ENCODE peak calls at places on chromosomes 2 and 18, in four cellular contexts. V is SK-N-SH, P is psoas muscle, B is PC-9. R is an unnamed sample. For H3K36me3, the result is how much of the 10 kb centered on the place peaks cover.

GRCh38 chr2:141341444-141341843 is 789.4 kb downstream of the LRP1B start:
- DNase-seq in V (no peak), P (no peak), B (no peak), R (peak)

GRCh38 chr2:88765154-88765948 is 73.9 kb downstream of the RPIA start:
- DNase-seq in B (no peak), V (peak), P (no peak), R (no peak)

GRCh38 chr2:35548171-35548570 is 807.4 kb upstream of the CRIM1 start:
- DNase-seq in P (no peak), V (no peak), B (no peak), R (no peak)

GRCh38 chr2:164879901-164880535 is 38.4 kb upstream of the COBLL1 start:
- DNase-seq in B (no peak), V (no peak), P (no peak), R (no peak)

GRCh38 chr18:29041976-29042375 is 865.0 kb upstream of the CDH2 start:
- DNase-seq in B (no peak), P (no peak), V (no peak), R (peak)

GRCh38 chr18:62894681-62895390 is 179.5 kb downstream of the PHLPP1 start:
- DNase-seq in V (no peak), B (no peak), P (no peak), R (no peak)

GRCh38 chr2:60549250-60550150 is 4.0 kb downstream of the BCL11A start:
- DNase-seq in B (no peak), V (peak), P (no peak), R (no peak)

GRCh38 chr2:206846854-206847834 is 81.7 kb downstream of the FASTKD2 start:
- DNase-seq in V (no peak), P (no peak), B (no peak), R (no peak)

GRCh38 chr2:134145519-134145918 is 108.4 kb upstream of the MGAT5 start:
- DNase-seq in P (no peak), V (no peak), B (no peak), R (no peak)

GRCh38 chr2:143841935-143842334 is 678.0 kb downstream of the ZEB2 start:
- DNase-seq in V (peak), B (no peak), P (no peak), R (no peak)

GRCh38 chr2:106091219-106091618 is 102.9 kb downstream of the UXS1 start:
- DNase-seq in P (no peak), V (no peak), B (no peak), R (no peak)

GRCh38 chr2:50711714-50712113 is 320.2 kb downstream of the NRXN1 start:
- DNase-seq in P (no peak), B (no peak), V (no peak), R (no peak)
- H3K36me3 ChIP-seq in P (under half), B (under half), V (under half), R (under half)

DNA sequence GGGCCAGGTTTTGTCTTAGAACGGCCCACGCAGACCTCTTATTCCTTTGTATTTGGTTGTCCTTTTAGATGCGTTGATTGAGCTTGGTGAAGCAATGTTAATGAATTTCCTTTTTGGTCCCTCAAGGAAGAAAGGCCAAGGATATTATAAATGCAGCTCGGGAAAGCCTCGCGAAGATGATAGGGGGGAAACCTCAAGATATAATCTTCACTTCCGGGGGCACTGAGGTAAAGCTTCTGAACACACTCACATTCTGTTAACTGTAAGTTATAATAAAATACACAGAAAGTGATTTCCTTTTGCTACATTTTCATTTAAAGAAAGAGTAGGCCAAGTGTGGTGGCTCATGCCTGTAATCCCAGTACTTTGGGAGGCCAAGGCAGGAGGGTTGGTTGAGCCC is 7.1 kb downstream of the SCLY start:
- DNase-seq in B (no peak), V (no peak), P (no peak), R (no peak)
- H3K36me3 ChIP-seq in B (under half), V (under half), P (under half), R (under half)

GRCh38 chr2:216189410-216189809 is 80.3 kb downstream of the XRCC5 start:
- DNase-seq in P (no peak), B (no peak), V (no peak), R (no peak)
- H3K36me3 ChIP-seq in P (under half), B (under half), V (half or more), R (under half)

DNA sequence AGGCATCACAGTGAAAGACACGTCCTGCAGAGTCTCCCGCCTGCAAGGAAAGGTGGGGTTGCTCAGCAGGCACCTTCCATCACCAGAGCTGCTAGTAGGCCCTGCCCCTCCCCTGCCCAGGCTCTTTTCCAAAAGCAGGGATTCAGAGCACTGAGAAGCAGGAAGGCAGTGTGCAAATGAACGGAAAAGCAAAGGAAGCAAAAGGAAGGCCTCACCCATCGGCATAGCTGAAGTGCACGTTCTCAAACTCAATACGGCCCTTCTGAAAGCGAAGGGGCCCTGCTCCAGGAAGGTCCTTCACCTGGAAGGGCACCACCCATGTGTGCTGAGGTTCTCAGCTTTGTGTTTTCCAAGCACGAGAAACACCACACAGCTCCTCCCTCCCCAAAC is 5.7 kb downstream of the ABCB6 start:
- DNase-seq in P (no peak), V (no peak), B (no peak), R (no peak)
- H3K36me3 ChIP-seq in P (under half), V (under half), B (under half), R (under half)

DNA sequence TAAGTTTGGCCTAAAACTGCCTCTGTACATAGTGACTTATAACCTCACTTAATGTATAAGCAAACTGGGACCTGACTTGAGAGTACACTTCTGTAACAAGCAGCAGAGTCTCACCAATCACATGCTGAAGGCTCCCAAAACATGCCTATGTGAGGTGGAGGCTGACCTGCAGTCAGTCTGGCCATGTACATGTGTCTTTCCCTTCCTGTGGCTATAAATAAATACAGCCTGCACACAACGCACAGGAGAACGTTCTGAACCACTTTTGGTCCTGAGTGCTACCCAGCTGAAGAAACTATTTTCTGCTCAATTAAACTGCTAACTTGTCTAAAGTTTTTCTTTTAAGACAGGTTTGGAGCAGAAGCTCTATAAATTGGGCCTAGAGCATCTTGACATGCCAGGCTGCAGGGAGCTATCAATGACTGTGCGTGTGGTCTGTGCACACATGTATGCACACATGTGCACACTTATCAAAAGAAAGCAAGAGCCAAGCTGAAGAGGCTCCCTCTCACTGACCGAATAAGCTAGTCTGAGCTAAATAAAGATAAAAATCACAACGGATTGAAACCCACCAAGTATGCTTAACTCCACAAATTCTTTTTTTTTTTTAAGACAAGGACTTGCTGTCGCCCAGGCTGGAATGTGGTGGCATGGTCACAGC is 15.0 kb downstream of the RNASEH1 start:
- DNase-seq in P (no peak), B (no peak), V (no peak), R (no peak)
- H3K36me3 ChIP-seq in P (under half), B (half or more), V (half or more), R (under half)

GRCh38 chr18:23977709-23978483 is 36.7 kb upstream of the TTC39C start:
- DNase-seq in V (no peak), B (no peak), P (no peak), R (no peak)
- H3K36me3 ChIP-seq in V (under half), B (under half), P (under half), R (under half)

GRCh38 chr2:127606594-127607398 is 39.2 kb upstream of the GPR17 start:
- DNase-seq in V (no peak), B (no peak), P (no peak), R (no peak)
- H3K36me3 ChIP-seq in V (under half), B (under half), P (under half), R (under half)

GRCh38 chr2:226790006-226790405 is 9.6 kb downstream of the IRS1 start:
- DNase-seq in P (no peak), B (no peak), V (no peak), R (no peak)

GRCh38 chr2:226792155-226792871 is 7.3 kb downstream of the IRS1 start:
- DNase-seq in P (no peak), V (peak), B (peak), R (no peak)

GRCh38 chr2:226790436-226790835 is 9.2 kb downstream of the IRS1 start:
- DNase-seq in P (no peak), B (no peak), V (no peak), R (no peak)

GRCh38 chr2:226791487-226792081 is 8.0 kb downstream of the IRS1 start:
- DNase-seq in V (peak), B (peak), P (peak), R (no peak)

GRCh38 chr2:226791056-226791486 is 8.5 kb downstream of the IRS1 start:
- DNase-seq in V (no peak), B (no peak), P (no peak), R (no peak)
- H3K36me3 ChIP-seq in V (under half), B (under half), P (under half), R (under half)

GRCh38 chr2:86046985-86047384 is 58.7 kb downstream of the POLR1A start:
- DNase-seq in B (peak), P (no peak), V (no peak), R (no peak)
- H3K36me3 ChIP-seq in B (under half), P (under half), V (under half), R (under half)